ENCODE peak calls at places on chromosome 14, in nine cellular contexts. One of them, this sample, is unnamed.

GRCh38 chr14:89000007-89000942 is 175.8 kb downstream of the TTC8 start:
- DNase-seq in endodermal cell: peak; percentile 73
- DNase-seq in SJCRH30: peak; percentile 19
- DNase-seq in AML-193: peak; percentile 82
- DNase-seq in astrocyte of the spinal cord: peak; percentile 89
- DNase-seq in stimulated activated CD4-positive, alpha-beta T cell treated with anti-CD3 and anti-CD28 coated beads, Interleukin-12 subunit alpha, Interleukin-12 subunit beta, amount 100 ng/mL, for 4 hours: no peak
- DNase-seq in activated CD4-positive, CD25-positive, alpha-beta regulatory T cell treated with anti-CD3 and anti-CD28 coated beads, Interleukin-2, amount 50 U/mL, for 16 hours: no peak
- DNase-seq in Calu3: peak; percentile 41
- DNase-seq in iPS DF 19.7: no peak
- DNase-seq in this sample: peak; percentile 85

GRCh38 chr14:41642402-41643195 is 35.9 kb downstream of the LRFN5 start:
- DNase-seq in endodermal cell: no peak
- DNase-seq in SJCRH30: peak; percentile 5
- DNase-seq in AML-193: no peak
- DNase-seq in astrocyte of the spinal cord: no peak
- DNase-seq in stimulated activated CD4-positive, alpha-beta T cell treated with anti-CD3 and anti-CD28 coated beads, Interleukin-12 subunit alpha, Interleukin-12 subunit beta, amount 100 ng/mL, for 4 hours: no peak
- DNase-seq in activated CD4-positive, CD25-positive, alpha-beta regulatory T cell treated with anti-CD3 and anti-CD28 coated beads, Interleukin-2, amount 50 U/mL, for 16 hours: no peak
- DNase-seq in Calu3: no peak
- DNase-seq in iPS DF 19.7: no peak
- DNase-seq in this sample: no peak

GRCh38 chr14:30779210-30779609 is 95.1 kb upstream of the COCH start:
- DNase-seq in endodermal cell: no peak
- DNase-seq in SJCRH30: no peak
- DNase-seq in AML-193: no peak
- DNase-seq in astrocyte of the spinal cord: peak; percentile 28
- DNase-seq in stimulated activated CD4-positive, alpha-beta T cell treated with anti-CD3 and anti-CD28 coated beads, Interleukin-12 subunit alpha, Interleukin-12 subunit beta, amount 100 ng/mL, for 4 hours: no peak
- DNase-seq in activated CD4-positive, CD25-positive, alpha-beta regulatory T cell treated with anti-CD3 and anti-CD28 coated beads, Interleukin-2, amount 50 U/mL, for 16 hours: no peak
- DNase-seq in Calu3: no peak
- DNase-seq in iPS DF 19.7: no peak
- DNase-seq in this sample: peak; percentile 74

GRCh38 chr14:96630281-96630680 is 128.1 kb downstream of the PAPOLA start:
- DNase-seq in endodermal cell: no peak
- DNase-seq in SJCRH30: no peak
- DNase-seq in AML-193: no peak
- DNase-seq in astrocyte of the spinal cord: no peak
- DNase-seq in stimulated activated CD4-positive, alpha-beta T cell treated with anti-CD3 and anti-CD28 coated beads, Interleukin-12 subunit alpha, Interleukin-12 subunit beta, amount 100 ng/mL, for 4 hours: no peak
- DNase-seq in activated CD4-positive, CD25-positive, alpha-beta regulatory T cell treated with anti-CD3 and anti-CD28 coated beads, Interleukin-2, amount 50 U/mL, for 16 hours: no peak
- DNase-seq in Calu3: no peak
- DNase-seq in iPS DF 19.7: no peak
- DNase-seq in this sample: no peak

GRCh38 chr14:105387530-105387922 is 10.8 kb upstream of the TEX22 start:
- DNase-seq in endodermal cell: no peak
- DNase-seq in SJCRH30: no peak
- DNase-seq in AML-193: no peak
- DNase-seq in astrocyte of the spinal cord: no peak
- DNase-seq in stimulated activated CD4-positive, alpha-beta T cell treated with anti-CD3 and anti-CD28 coated beads, Interleukin-12 subunit alpha, Interleukin-12 subunit beta, amount 100 ng/mL, for 4 hours: no peak
- DNase-seq in activated CD4-positive, CD25-positive, alpha-beta regulatory T cell treated with anti-CD3 and anti-CD28 coated beads, Interleukin-2, amount 50 U/mL, for 16 hours: no peak
- DNase-seq in Calu3: no peak
- DNase-seq in iPS DF 19.7: no peak
- DNase-seq in this sample: no peak

GRCh38 chr14:49461529-49462401 is 124.4 kb downstream of the RPS29 start:
- DNase-seq in endodermal cell: peak; percentile 72
- DNase-seq in SJCRH30: peak; percentile 63
- DNase-seq in AML-193: peak; percentile 74
- DNase-seq in astrocyte of the spinal cord: peak; percentile 76
- DNase-seq in stimulated activated CD4-positive, alpha-beta T cell treated with anti-CD3 and anti-CD28 coated beads, Interleukin-12 subunit alpha, Interleukin-12 subunit beta, amount 100 ng/mL, for 4 hours: peak; percentile 32
- DNase-seq in activated CD4-positive, CD25-positive, alpha-beta regulatory T cell treated with anti-CD3 and anti-CD28 coated beads, Interleukin-2, amount 50 U/mL, for 16 hours: peak; percentile 37
- DNase-seq in Calu3: peak; percentile 66
- DNase-seq in iPS DF 19.7: no peak
- DNase-seq in this sample: peak; percentile 75

GRCh38 chr14:92625213-92625612 is 111.6 kb downstream of the RIN3 start:
- DNase-seq in endodermal cell: no peak
- DNase-seq in SJCRH30: no peak
- DNase-seq in AML-193: no peak
- DNase-seq in astrocyte of the spinal cord: peak; percentile 96
- DNase-seq in stimulated activated CD4-positive, alpha-beta T cell treated with anti-CD3 and anti-CD28 coated beads, Interleukin-12 subunit alpha, Interleukin-12 subunit beta, amount 100 ng/mL, for 4 hours: no peak
- DNase-seq in activated CD4-positive, CD25-positive, alpha-beta regulatory T cell treated with anti-CD3 and anti-CD28 coated beads, Interleukin-2, amount 50 U/mL, for 16 hours: no peak
- DNase-seq in Calu3: no peak
- DNase-seq in iPS DF 19.7: no peak
- DNase-seq in this sample: peak; percentile 89

GRCh38 chr14:75334191-75335051 is 55.8 kb downstream of the FOS start:
- DNase-seq in endodermal cell: no peak
- DNase-seq in SJCRH30: no peak
- DNase-seq in AML-193: peak; percentile 94
- DNase-seq in astrocyte of the spinal cord: no peak
- DNase-seq in stimulated activated CD4-positive, alpha-beta T cell treated with anti-CD3 and anti-CD28 coated beads, Interleukin-12 subunit alpha, Interleukin-12 subunit beta, amount 100 ng/mL, for 4 hours: peak; percentile 27
- DNase-seq in activated CD4-positive, CD25-positive, alpha-beta regulatory T cell treated with anti-CD3 and anti-CD28 coated beads, Interleukin-2, amount 50 U/mL, for 16 hours: peak; percentile 21
- DNase-seq in Calu3: no peak
- DNase-seq in iPS DF 19.7: no peak
- DNase-seq in this sample: no peak

GRCh38 chr14:51921026-51921425 is 60.6 kb downstream of the GNG2 start:
- DNase-seq in endodermal cell: no peak
- DNase-seq in SJCRH30: no peak
- DNase-seq in AML-193: no peak
- DNase-seq in astrocyte of the spinal cord: no peak
- DNase-seq in stimulated activated CD4-positive, alpha-beta T cell treated with anti-CD3 and anti-CD28 coated beads, Interleukin-12 subunit alpha, Interleukin-12 subunit beta, amount 100 ng/mL, for 4 hours: no peak
- DNase-seq in activated CD4-positive, CD25-positive, alpha-beta regulatory T cell treated with anti-CD3 and anti-CD28 coated beads, Interleukin-2, amount 50 U/mL, for 16 hours: no peak
- DNase-seq in Calu3: no peak
- DNase-seq in iPS DF 19.7: no peak
- DNase-seq in this sample: no peak

This sample was measured in LHCN-M2.